ENCODE peak calls at places on chromosomes 7 and 10, in nine cellular contexts. O is AG10803; Q is NAMALWA; R is heart left ventricle; T is caudate nucleus; J is HL-60; B is non-pigmented ciliary epithelial cell; S is activated CD8-positive, alpha-beta memory T cell treated with anti-CD3 and anti-CD28 coated beads for 48 hours; H is stimulated activated CD8-positive, alpha-beta memory T cell treated with anti-CD3 and anti-CD28 coated beads, Interleukin-15, amount 100 ng/mL, for 4 hours. G is an unnamed sample.

GRCh38 chr7:149790146-149790548 is 16.8 kb upstream of the ZNF467 start:
- DNase-seq in J (no peak), Q (no peak), T (no peak), H (no peak), O (no peak), B (no peak), S (no peak), R (no peak), G (no peak)

GRCh38 chr7:24718977-24719491 is 38.2 kb downstream of the GSDME start:
- DNase-seq in O (no peak), S (no peak), Q (peak; percentile 94), B (no peak), H (no peak), R (no peak), J (no peak), T (no peak), G (no peak)

GRCh38 chr10:851891-852290 is 79.6 kb downstream of the LARP4B start:
- DNase-seq in R (no peak), B (no peak), Q (peak; percentile 77), T (no peak), S (no peak), O (no peak), H (no peak), J (peak; percentile 5), G (peak; percentile 5)

GRCh38 chr7:140922741-140923345 is 1.9 kb downstream of the BRAF start:
- DNase-seq in O (no peak), H (no peak), S (no peak), Q (peak; percentile 41), T (no peak), B (no peak), R (no peak), J (no peak), G (peak; percentile 21)

GRCh38 chr7:37248396-37248836 is 200.2 kb downstream of the ELMO1 start:
- DNase-seq in O (no peak), J (no peak), B (no peak), Q (no peak), R (no peak), S (no peak), T (no peak), H (no peak), G (no peak)

GRCh38 chr10:31704195-31704594 is 224.4 kb downstream of the ARHGAP12 start:
- DNase-seq in T (no peak), Q (no peak), O (no peak), R (no peak), J (no peak), H (no peak), B (no peak), S (no peak), G (no peak)

GRCh38 chr10:48518926-48519730 is 85.7 kb downstream of the ARHGAP22 start:
- DNase-seq in T (no peak), J (no peak), S (no peak), B (no peak), H (no peak), Q (no peak), O (peak; percentile 19), R (no peak), G (no peak)

GRCh38 chr10:61452229-61452651 is 941 bp downstream of the TMEM26 start:
- DNase-seq in O (no peak), H (no peak), S (no peak), B (no peak), J (no peak), T (no peak), R (no peak), Q (no peak), G (no peak)

GRCh38 chr10:12588091-12588850 is 238.9 kb downstream of the CAMK1D start:
- DNase-seq in J (no peak), O (peak; percentile 19), H (no peak), R (no peak), S (no peak), T (no peak), B (no peak), Q (no peak), G (no peak)

GRCh38 chr10:99304027-99304856 is 24.9 kb upstream of the CNNM1 start:
- DNase-seq in H (no peak), J (no peak), Q (no peak), R (no peak), S (no peak), B (no peak), T (no peak), O (peak; percentile 64), G (no peak)

GRCh38 chr7:136336932-136337331 is 359.8 kb upstream of the MTPN start:
- DNase-seq in H (no peak), O (no peak), B (no peak), S (no peak), R (no peak), J (no peak), Q (no peak), T (no peak), G (no peak)

GRCh38 chr10:132384618-132385510 is 12.1 kb upstream of the PWWP2B start:
- DNase-seq in S (no peak), O (no peak), B (no peak), T (no peak), R (peak; percentile 53), Q (no peak), H (no peak), J (no peak), G (peak; percentile 57)

G was measured in KBM-7.